ENCODE peak calls at places on chromosomes 11 and 22, in nine cellular contexts. C is colonic mucosa, L is endodermal cell, S is pancreas, D is AG04450, P is fibroblast of lung, X is AG10803, H is transverse colon, Z is vagina. R is an unnamed sample.

GRCh38 chr11:19472679-19473078 is 231.9 kb upstream of the E2F8 start:
- DNase-seq in C (no peak), L (no peak), S (no peak), D (no peak), P (no peak), X (peak), H (no peak), Z (no peak), R (no peak)

GRCh38 chr11:9566561-9567063 is 6.9 kb upstream of the WEE1 start:
- DNase-seq in C (no peak), L (no peak), S (no peak), D (no peak), P (peak), X (peak), H (no peak), Z (no peak), R (no peak)

GRCh38 chr11:69108030-69108429 is 47.7 kb upstream of the SMIM38 start:
- DNase-seq in C (no peak), L (no peak), S (no peak), D (no peak), P (no peak), X (no peak), H (no peak), Z (no peak), R (no peak)

GRCh38 chr11:130068986-130069683 is 559 bp upstream of the APLP2 start:
- DNase-seq in C (no peak), L (peak), S (no peak), D (peak), P (peak), X (peak), H (peak), Z (no peak), R (peak)

GRCh38 chr11:114293201-114293711 is 2.9 kb upstream of the NNMT start:
- DNase-seq in C (no peak), L (no peak), S (no peak), D (no peak), P (peak), X (peak), H (no peak), Z (no peak), R (peak)

GRCh38 chr11:74846770-74847169 is 98.1 kb downstream of the RNF169 start:
- DNase-seq in C (no peak), L (no peak), S (no peak), D (no peak), P (no peak), X (no peak), H (no peak), Z (no peak), R (peak)

GRCh38 chr11:66113132-66113856 is 43.2 kb downstream of the PACS1 start:
- DNase-seq in C (no peak), L (no peak), S (no peak), D (no peak), P (peak), X (peak), H (no peak), Z (no peak), R (peak)

GRCh38 chr22:17013396-17014100 is 5.5 kb upstream of the GAB4 start:
- DNase-seq in C (no peak), L (no peak), S (no peak), D (no peak), P (no peak), X (no peak), H (no peak), Z (no peak), R (no peak)

GRCh38 chr11:91952056-91952455 is 272.6 kb upstream of the FAT3 start:
- DNase-seq in C (no peak), L (no peak), S (no peak), D (no peak), P (no peak), X (no peak), H (no peak), Z (no peak), R (no peak)

GRCh38 chr11:38543311-38543710 is 1945.3 kb upstream of the RAG2 start:
- DNase-seq in C (no peak), L (no peak), S (no peak), D (peak), P (peak), X (no peak), H (no peak), Z (no peak), R (peak)

GRCh38 chr22:25069758-25070461 is 117.4 kb downstream of the KIAA1671 start:
- DNase-seq in C (no peak), L (no peak), S (no peak), D (no peak), P (no peak), X (no peak), H (no peak), Z (no peak), R (no peak)

GRCh38 chr11:8586184-8586583 is 7.8 kb downstream of the STK33 start:
- DNase-seq in C (no peak), L (no peak), S (no peak), D (no peak), P (no peak), X (no peak), H (no peak), Z (no peak), R (no peak)

GRCh38 chr11:119120639-119121007 is 757 bp upstream of the HINFP start:
- DNase-seq in C (no peak), L (no peak), S (no peak), D (peak), P (peak), X (peak), H (no peak), Z (no peak), R (no peak)

GRCh38 chr22:45462034-45462655 is 40.5 kb upstream of the FBLN1 start:
- DNase-seq in C (no peak), L (peak), S (no peak), D (no peak), P (no peak), X (no peak), H (no peak), Z (no peak), R (no peak)

GRCh38 chr11:61683961-61684869 is 4.0 kb downstream of the DAGLA start:
- DNase-seq in C (no peak), L (peak), S (peak), D (no peak), P (peak), X (no peak), H (no peak), Z (no peak), R (no peak)

GRCh38 chr11:63639195-63639832 is 25.1 kb upstream of the PLAAT3 start:
- DNase-seq in C (no peak), L (peak), S (no peak), D (no peak), P (peak), X (peak), H (no peak), Z (no peak), R (peak)

GRCh38 chr11:66328307-66329144 is 7.7 kb downstream of the RIN1 start:
- DNase-seq in C (peak), L (peak), S (peak), D (no peak), P (peak), X (peak), H (peak), Z (no peak), R (peak)

GRCh38 chr22:39243443-39244072 is 1.2 kb downstream of the PDGFB start:
- DNase-seq in C (no peak), L (peak), S (peak), D (no peak), P (no peak), X (no peak), H (no peak), Z (no peak), R (no peak)

GRCh38 chr22:41910599-41911291 is 4.1 kb downstream of the SHISA8 start:
- DNase-seq in C (no peak), L (peak), S (no peak), D (no peak), P (peak), X (peak), H (no peak), Z (no peak), R (no peak)

GRCh38 chr11:5234390-5234834 is at the start of gene HBD:
- DNase-seq in C (no peak), L (no peak), S (no peak), D (peak), P (peak), X (peak), H (no peak), Z (no peak), R (no peak)

GRCh38 chr11:129853508-129854228 is 38.0 kb downstream of the TMEM45B start:
- DNase-seq in C (peak), L (no peak), S (peak), D (no peak), P (peak), X (no peak), H (peak), Z (no peak), R (peak)

GRCh38 chr22:30785527-30785926 is 90.9 kb downstream of the OSBP2 start:
- DNase-seq in C (no peak), L (no peak), S (no peak), D (no peak), P (no peak), X (no peak), H (no peak), Z (no peak), R (no peak)

GRCh38 chr11:84714316-84714780 is 912.8 kb downstream of the DLG2 start:
- DNase-seq in C (peak), L (peak), S (peak), D (no peak), P (peak), X (peak), H (peak), Z (no peak), R (peak)

GRCh38 chr11:8610532-8611116 is 16.6 kb upstream of the STK33 start:
- DNase-seq in C (no peak), L (peak), S (no peak), D (no peak), P (no peak), X (no peak), H (no peak), Z (peak), R (peak)

GRCh38 chr22:24153353-24153752 is 27.9 kb upstream of the SUSD2 start:
- DNase-seq in C (no peak), L (no peak), S (no peak), D (no peak), P (peak), X (peak), H (peak), Z (no peak), R (no peak)

GRCh38 chr22:37079668-37080171 is 28.2 kb downstream of the KCTD17 start:
- DNase-seq in C (no peak), L (no peak), S (no peak), D (no peak), P (peak), X (peak), H (peak), Z (no peak), R (no peak)

GRCh38 chr11:129248618-129249017 is 56.5 kb upstream of the ARHGAP32 start:
- DNase-seq in C (no peak), L (no peak), S (no peak), D (peak), P (peak), X (peak), H (no peak), Z (no peak), R (peak)

GRCh38 chr11:1827095-1827797 is 7.5 kb upstream of the SYT8 start:
- DNase-seq in C (peak), L (no peak), S (peak), D (no peak), P (peak), X (peak), H (peak), Z (no peak), R (peak)

DNA sequence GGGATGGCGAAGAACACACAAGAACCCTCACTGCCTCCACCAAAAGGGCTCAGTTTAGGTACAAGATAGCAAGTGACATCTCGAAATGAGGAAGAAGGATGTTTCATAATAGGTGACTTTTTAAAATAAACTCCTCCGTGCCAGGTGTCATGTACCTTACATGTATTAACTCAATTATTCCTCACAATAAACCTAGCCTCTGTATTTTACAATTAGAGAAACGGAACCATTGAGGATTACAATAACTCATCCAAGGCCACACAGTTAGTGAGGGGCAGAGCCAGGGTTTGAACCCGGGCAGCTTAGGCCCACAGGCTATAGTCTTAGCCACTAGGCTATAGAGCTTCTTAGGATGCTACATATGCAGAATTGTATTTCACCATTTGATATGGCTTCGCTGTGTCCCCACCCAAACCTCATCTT is 965 bp upstream of the PAMR1 start:
- DNase-seq in C (no peak), L (peak), S (no peak), D (no peak), P (peak), X (peak), H (no peak), Z (no peak), R (no peak)
- H3K4me3 ChIP-seq in C (no peak), L (peak), S (no peak), D (peak), P (peak), X (peak), H (no peak), Z (no peak), R (no peak)

GRCh38 chr22:34943830-34944229 is 122.1 kb upstream of the ISX start:
- DNase-seq in C (no peak), L (no peak), S (no peak), D (no peak), P (no peak), X (no peak), H (no peak), Z (no peak), R (no peak)
- TF ChIP-seq CTCF in C (no peak), L (peak), S (no peak), D (no peak), P (no peak), X (no peak), H (peak), Z (no peak), R (no peak)

GRCh38 chr11:72970557-72971118 is 156.4 kb downstream of the ATG16L2 start:
- DNase-seq in C (no peak), L (no peak), S (no peak), D (no peak), P (peak), X (no peak), H (no peak), Z (no peak), R (no peak)
- H3K4me3 ChIP-seq in C (no peak), L (no peak), S (no peak), D (no peak), P (no peak), X (no peak), H (no peak), Z (no peak), R (no peak)

GRCh38 chr22:47080100-47080499 is 317.6 kb downstream of the TBC1D22A start:
- DNase-seq in C (no peak), L (no peak), S (no peak), D (no peak), P (no peak), X (no peak), H (no peak), Z (no peak), R (no peak)
- TF ChIP-seq CTCF in C (no peak), L (no peak), S (no peak), D (no peak), P (no peak), X (no peak), H (no peak), Z (no peak), R (no peak)

DNA sequence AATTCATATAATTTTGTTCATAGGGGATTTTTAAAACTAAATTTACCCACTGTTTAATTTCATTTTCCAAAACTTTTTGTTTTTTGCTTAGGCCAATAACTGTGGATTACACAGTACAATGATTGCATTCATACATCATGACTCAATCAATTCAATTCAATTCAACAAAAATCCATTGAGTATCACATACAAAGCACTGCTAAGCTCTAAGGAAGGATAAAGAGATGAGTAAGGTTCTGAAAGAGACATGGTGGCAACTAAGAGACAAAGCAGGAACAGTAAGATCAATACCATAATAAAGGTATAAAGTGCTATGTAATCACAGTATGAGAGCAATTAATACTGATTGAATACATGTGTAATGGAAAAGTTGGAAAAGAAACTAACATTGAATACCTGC is 9.4 kb upstream of the LAYN start:
- DNase-seq in C (no peak), L (no peak), S (no peak), D (no peak), P (no peak), X (no peak), H (no peak), Z (no peak), R (peak)
- H3K4me3 ChIP-seq in C (no peak), L (no peak), S (no peak), D (no peak), P (no peak), X (no peak), H (no peak), Z (no peak), R (no peak)